ENCODE peak calls at places on chromosome 1, in nine cellular contexts. G, Y, N, P, W, S, K, U and L are unnamed samples.

GRCh38 chr1:82269466-82269865 is 468.7 kb downstream of the ADGRL2 start:
- DNase-seq in N (no peak), K (peak), U (no peak), W (no peak), S (peak), G (no peak), P (no peak), Y (peak), L (no peak)

GRCh38 chr1:17826165-17826488 is 71.0 kb downstream of the ACTL8 start:
- DNase-seq in N (peak), W (no peak), G (no peak), Y (no peak), U (no peak), P (no peak), S (peak), K (peak), L (peak)

GRCh38 chr1:162605225-162605927 is 26.9 kb upstream of the DDR2 start:
- DNase-seq in G (no peak), K (peak), Y (peak), N (no peak), U (no peak), S (peak), W (no peak), P (no peak), L (no peak)

GRCh38 chr1:9652379-9653194 is 1.1 kb downstream of the PIK3CD start:
- DNase-seq in U (no peak), N (peak), S (no peak), W (no peak), P (peak), K (no peak), Y (no peak), G (no peak), L (no peak)

GRCh38 chr1:112465122-112465521 is 43.6 kb upstream of the WNT2B start:
- DNase-seq in W (peak), G (no peak), K (no peak), U (no peak), S (no peak), Y (peak), N (no peak), P (no peak), L (peak)

GRCh38 chr1:44417351-44418021 is 12.4 kb downstream of the RNF220 start:
- DNase-seq in W (peak), G (no peak), U (peak), K (no peak), Y (peak), S (no peak), N (no peak), P (no peak), L (no peak)

GRCh38 chr1:201350884-201351283 is 26.6 kb downstream of the TNNT2 start:
- DNase-seq in S (no peak), W (no peak), Y (no peak), G (no peak), N (no peak), U (no peak), P (no peak), K (no peak), L (no peak)

GRCh38 chr1:30805301-30806003 is 47.9 kb upstream of the LAPTM5 start:
- DNase-seq in P (no peak), W (no peak), K (no peak), N (no peak), Y (no peak), G (no peak), U (no peak), S (no peak), L (no peak)

GRCh38 chr1:36014722-36015220 is 69.1 kb upstream of the TEKT2 start:
- DNase-seq in P (no peak), W (no peak), S (no peak), K (no peak), Y (no peak), U (no peak), N (no peak), G (no peak), L (no peak)

GRCh38 chr1:30381671-30382365 is 341.6 kb downstream of the MATN1 start:
- DNase-seq in P (no peak), Y (no peak), N (no peak), K (no peak), U (no peak), W (no peak), G (no peak), S (no peak), L (no peak)

GRCh38 chr1:79391896-79392295 is 385.4 kb upstream of the ADGRL4 start:
- DNase-seq in P (no peak), Y (no peak), S (no peak), W (no peak), U (no peak), K (no peak), G (no peak), N (no peak), L (no peak)

GRCh38 chr1:98870959-98871903 is 133.4 kb downstream of the PLPPR5 start:
- DNase-seq in P (no peak), Y (peak), G (peak), K (no peak), S (peak), N (peak), U (no peak), W (no peak), L (no peak)

GRCh38 chr1:226064816-226065248 is 2.3 kb downstream of the H3-3A start:
- DNase-seq in W (peak), U (peak), N (peak), Y (peak), S (peak), K (peak), G (no peak), P (no peak), L (peak)

GRCh38 chr1:39094685-39095084 is 68.5 kb downstream of the NDUFS5 start:
- DNase-seq in W (no peak), Y (no peak), N (no peak), S (no peak), K (no peak), G (no peak), P (no peak), U (no peak), L (no peak)